ENCODE peak calls at places on chromosomes 1 and 21, in six cellular contexts. Z is nephron progenitor cell, Y is mucosa of descending colon, D is HepG2, O is uterus, Q is lower lobe of right lung. T is an unnamed sample.

GRCh38 chr1:182197555-182197954 is 136.0 kb upstream of the ZNF648 start:
- DNase-seq in Z (no peak), Y (no peak), D (no peak), O (peak; percentile 40), Q (no peak), T (no peak)

GRCh38 chr1:223226271-223226670 is 83.2 kb upstream of the TLR5 start:
- DNase-seq in Z (no peak), Y (no peak), D (no peak), O (no peak), Q (no peak), T (no peak)

GRCh38 chr1:19712928-19713327 is 48.3 kb downstream of the HTR6 start:
- DNase-seq in Z (no peak), Y (no peak), D (no peak), O (no peak), Q (no peak), T (no peak)

GRCh38 chr1:3730556-3731247 is 21.5 kb upstream of the CCDC27 start:
- DNase-seq in Z (no peak), Y (no peak), D (no peak), O (no peak), Q (no peak), T (no peak)

GRCh38 chr1:53328490-53329182 is 766 bp upstream of the LRP8 start:
- DNase-seq in Z (peak; percentile 37), Y (no peak), D (no peak), O (peak; percentile 14), Q (peak; percentile 34), T (no peak)

GRCh38 chr1:50930965-50931737 is 28.9 kb downstream of the FAF1 start:
- DNase-seq in Z (no peak), Y (no peak), D (no peak), O (no peak), Q (peak; percentile 59), T (no peak)

GRCh38 chr1:239125027-239125426 is 261.3 kb upstream of the CHRM3 start:
- DNase-seq in Z (no peak), Y (no peak), D (no peak), O (no peak), Q (no peak), T (no peak)

GRCh38 chr1:203271018-203271743 is 34.1 kb upstream of the BTG2 start:
- DNase-seq in Z (no peak), Y (no peak), D (no peak), O (peak; percentile 63), Q (peak; percentile 75), T (no peak)

GRCh38 chr1:184422490-184423233 is 35.8 kb downstream of the C1orf21 start:
- DNase-seq in Z (no peak), Y (no peak), D (no peak), O (no peak), Q (no peak), T (no peak)

GRCh38 chr1:38558476-38559179 is 300.9 kb downstream of the RRAGC start:
- DNase-seq in Z (peak; percentile 84), Y (no peak), D (no peak), O (no peak), Q (no peak), T (no peak)

GRCh38 chr1:232905324-232906034 is 44.9 kb upstream of the NTPCR start:
- DNase-seq in Z (no peak), Y (no peak), D (no peak), O (no peak), Q (no peak), T (no peak)

GRCh38 chr1:51714374-51715019 is 97.6 kb downstream of the OSBPL9 start:
- DNase-seq in Z (no peak), Y (no peak), D (no peak), O (no peak), Q (no peak), T (no peak)

GRCh38 chr21:33362044-33362555 is 37.3 kb downstream of the IFNAR1 start:
- DNase-seq in Z (peak; percentile 8), Y (no peak), D (no peak), O (no peak), Q (no peak), T (no peak)

GRCh38 chr1:187817782-187818181 is 989.0 kb downstream of the PLA2G4A start:
- DNase-seq in Z (no peak), Y (no peak), D (no peak), O (no peak), Q (no peak), T (no peak)

GRCh38 chr1:246158131-246158530 is 348.9 kb downstream of the SMYD3 start:
- DNase-seq in Z (no peak), Y (no peak), D (no peak), O (no peak), Q (no peak), T (no peak)

GRCh38 chr1:221739677-221740025 is 2.2 kb downstream of the DUSP10 start:
- DNase-seq in Z (no peak), Y (no peak), D (no peak), O (no peak), Q (no peak), T (no peak)

GRCh38 chr1:221741364-221741970 is 422 bp downstream of the DUSP10 start:
- DNase-seq in Z (peak; percentile 33), Y (peak; percentile 52), D (no peak), O (peak; percentile 26), Q (peak; percentile 66), T (peak; percentile 5)

GRCh38 chr1:221740941-221741363 is 937 bp downstream of the DUSP10 start:
- DNase-seq in Z (peak; percentile 5), Y (peak; percentile 37), D (no peak), O (no peak), Q (no peak), T (no peak)

GRCh38 chr1:221739018-221739676 is 2.7 kb downstream of the DUSP10 start:
- DNase-seq in Z (no peak), Y (no peak), D (no peak), O (no peak), Q (no peak), T (no peak)

GRCh38 chr1:221740260-221740830 is 1.5 kb downstream of the DUSP10 start:
- DNase-seq in Z (no peak), Y (no peak), D (no peak), O (no peak), Q (no peak), T (no peak)
- TF ChIP-seq CTCF in Z (no peak), Y (no peak), D (no peak), O (no peak), Q (no peak), T (no peak)

DNA sequence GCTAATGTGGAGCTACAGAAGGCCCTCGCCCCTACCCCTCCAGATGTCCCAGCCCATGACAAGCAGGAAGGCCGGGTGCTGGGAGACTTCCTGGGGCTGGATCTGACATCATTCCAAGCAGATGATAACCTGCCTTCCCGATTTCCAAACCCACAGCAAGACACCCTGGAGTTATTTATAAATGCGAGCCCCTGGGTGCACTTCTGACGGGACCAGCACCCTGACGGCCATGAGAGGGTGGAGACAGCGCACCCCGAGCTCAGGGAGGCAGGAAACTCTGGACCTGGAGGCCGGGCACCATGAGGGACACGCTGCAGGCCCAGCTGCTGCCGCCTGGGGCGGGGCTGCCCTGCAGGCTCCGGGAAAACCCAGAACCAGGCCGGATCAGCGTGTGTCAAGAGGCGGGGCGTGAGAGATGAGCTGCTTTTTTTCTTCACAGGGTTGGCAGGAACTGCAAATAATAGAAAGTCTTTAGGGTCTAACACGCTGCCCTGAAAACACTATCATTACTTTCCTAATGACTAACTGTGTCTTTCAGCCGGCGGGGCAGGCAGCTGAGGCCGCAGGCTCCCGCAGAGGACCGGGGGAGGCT is 2.5 kb upstream of the PCBP3 start:
- DNase-seq in Z (no peak), Y (peak; percentile 67), D (no peak), O (no peak), Q (no peak), T (no peak)
- TF ChIP-seq CTCF in Z (no peak), Y (no peak), D (no peak), O (no peak), Q (no peak), T (peak; percentile 20)

GRCh38 chr1:200351826-200352549 is 57.8 kb downstream of the ZNF281 start:
- DNase-seq in Z (no peak), Y (no peak), D (no peak), O (no peak), Q (no peak), T (no peak)
- TF ChIP-seq CTCF in Z (no peak), Y (no peak), D (no peak), O (no peak), Q (no peak), T (no peak)

DNA sequence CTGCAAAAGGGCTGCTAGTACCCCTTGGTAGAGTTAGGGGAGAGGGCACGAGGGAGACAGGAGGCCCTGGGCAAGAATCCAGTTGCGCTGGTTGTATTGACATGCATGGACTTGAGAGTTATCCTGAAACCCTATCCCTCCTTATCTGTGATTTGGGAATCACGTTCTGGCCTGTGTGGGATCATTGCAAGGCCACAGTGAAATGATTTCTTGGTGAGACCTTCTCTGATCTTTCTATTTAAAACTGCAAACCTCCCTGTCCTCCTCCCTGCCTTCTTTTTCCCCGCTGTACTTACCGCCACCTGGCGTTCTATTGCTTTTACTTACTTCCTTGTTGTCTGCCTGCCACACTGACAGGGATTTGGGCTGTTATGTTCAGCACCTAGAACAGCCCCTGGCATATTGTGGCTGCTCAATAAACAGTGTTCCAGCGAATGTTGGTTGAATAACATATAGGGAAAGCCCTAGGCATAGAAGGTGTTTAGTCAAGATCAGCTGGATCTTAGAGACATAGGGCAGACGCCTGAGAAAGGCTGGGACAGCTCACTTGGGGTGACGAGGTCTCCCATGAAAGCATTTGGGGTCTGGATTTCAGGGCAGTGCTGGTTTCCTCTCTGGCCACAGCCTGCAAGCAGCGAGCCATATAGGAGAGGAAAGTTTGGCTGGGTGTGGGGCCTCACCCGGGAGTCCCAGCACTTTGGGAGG is 25.6 kb downstream of the ALPL start:
- DNase-seq in Z (peak; percentile 41), Y (no peak), D (peak; percentile 77), O (no peak), Q (no peak), T (peak; percentile 28)
- TF ChIP-seq CTCF in Z (peak; percentile 48), Y (peak; percentile 39), D (peak; percentile 80), O (no peak), Q (peak; percentile 34), T (peak; percentile 67)

DNA sequence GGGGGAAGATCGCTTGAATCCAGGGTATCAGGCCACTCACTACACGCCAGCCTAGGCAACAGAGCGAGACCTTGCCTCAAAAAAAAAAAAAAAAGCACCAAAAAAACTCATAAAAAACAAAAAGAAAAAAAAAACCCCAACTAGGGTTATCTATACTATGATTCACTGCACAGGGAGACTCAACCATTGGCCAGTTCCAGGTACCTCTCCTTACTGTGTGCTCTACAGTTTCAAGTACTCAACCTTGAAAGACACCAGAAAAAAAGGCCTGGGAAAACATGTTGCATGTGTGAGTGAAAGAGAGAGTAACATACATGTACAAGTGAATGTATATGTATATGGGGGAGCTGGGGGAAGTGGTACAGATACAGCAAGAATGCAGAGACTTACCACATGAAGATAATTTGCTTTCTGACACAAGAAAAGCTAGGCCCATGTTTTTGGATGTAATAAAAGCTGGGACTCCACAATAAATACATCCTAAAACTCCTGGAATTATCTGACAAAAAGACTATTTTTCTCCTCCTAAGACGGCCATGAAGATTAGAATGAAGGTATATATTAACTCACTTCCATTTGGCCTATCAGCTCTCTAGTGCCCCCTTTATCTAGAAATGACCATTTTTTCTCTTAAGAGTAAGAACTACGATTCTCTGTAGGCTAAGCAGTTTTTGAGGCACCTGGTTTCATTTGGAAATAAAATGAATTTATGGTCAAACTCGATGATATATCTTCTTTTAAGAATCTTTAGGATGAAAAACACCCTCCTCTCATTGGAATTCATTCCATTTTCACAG is 52.2 kb downstream of the SLC27A3 start:
- DNase-seq in Z (no peak), Y (no peak), D (no peak), O (no peak), Q (no peak), T (no peak)
- TF ChIP-seq CTCF in Z (no peak), Y (no peak), D (no peak), O (no peak), Q (peak; percentile 7), T (peak; percentile 24)

GRCh38 chr1:90616395-90616794 is 100.7 kb downstream of the BARHL2 start:
- DNase-seq in Z (peak; percentile 17), Y (peak; percentile 22), D (peak; percentile 14), O (no peak), Q (no peak), T (no peak)
- TF ChIP-seq CTCF in Z (no peak), Y (no peak), D (peak; percentile 58), O (no peak), Q (no peak), T (peak; percentile 50)